ENCODE peak calls at places on chromosomes 3 and 15, in six cellular contexts. K, V, L, S, W and R are unnamed samples.

GRCh38 chr3:55445551-55445950 is 41.6 kb downstream of the WNT5A start:
- DNase-seq in K (no peak), V (no peak), L (peak; percentile 10), S (no peak), W (no peak), R (no peak)

GRCh38 chr3:117719316-117719926 is 1009.8 kb downstream of the TUSC7 start:
- DNase-seq in K (no peak), V (no peak), L (peak; percentile 8), S (no peak), W (peak; percentile 1), R (peak; percentile 0)

GRCh38 chr15:67100808-67101581 is 35.6 kb downstream of the SMAD3 start:
- DNase-seq in K (no peak), V (peak; percentile 82), L (no peak), S (no peak), W (no peak), R (no peak)

GRCh38 chr3:177973241-177973840 is 562.9 kb upstream of the KCNMB2 start:
- DNase-seq in K (no peak), V (no peak), L (no peak), S (no peak), W (no peak), R (no peak)

GRCh38 chr15:31085359-31085758 is 16.2 kb downstream of the TRPM1 start:
- DNase-seq in K (no peak), V (no peak), L (no peak), S (no peak), W (no peak), R (no peak)

GRCh38 chr3:132032959-132033358 is 1.9 kb downstream of the CPNE4 start:
- DNase-seq in K (no peak), V (no peak), L (no peak), S (no peak), W (no peak), R (no peak)

GRCh38 chr15:58179741-58180381 is 41.7 kb downstream of the AQP9 start:
- DNase-seq in K (no peak), V (no peak), L (no peak), S (no peak), W (peak; percentile 92), R (no peak)

GRCh38 chr3:72517325-72517724 is 330.9 kb downstream of the SHQ1 start:
- DNase-seq in K (no peak), V (no peak), L (no peak), S (no peak), W (no peak), R (no peak)

GRCh38 chr15:35690698-35691116 is 144.7 kb upstream of the DPH6 start:
- DNase-seq in K (no peak), V (no peak), L (no peak), S (no peak), W (peak; percentile 40), R (no peak)

GRCh38 chr15:31271706-31272557 is 54.7 kb upstream of the KLF13 start:
- DNase-seq in K (no peak), V (no peak), L (no peak), S (peak; percentile 30), W (no peak), R (no peak)

GRCh38 chr3:31979006-31979697 is 1.9 kb downstream of the OSBPL10 start:
- DNase-seq in K (no peak), V (peak; percentile 17), L (no peak), S (no peak), W (no peak), R (no peak)

GRCh38 chr3:189276481-189277190 is 104.9 kb downstream of the TPRG1 start:
- DNase-seq in K (no peak), V (no peak), L (no peak), S (no peak), W (no peak), R (no peak)

GRCh38 chr3:26058774-26059455 is 269.0 kb downstream of the OXSM start:
- DNase-seq in K (no peak), V (no peak), L (no peak), S (no peak), W (no peak), R (no peak)
- TF ChIP-seq YY1 in K (no peak), V (no peak), L (no peak), S (no peak), W (no peak), R (no peak)

GRCh38 chr15:40420793-40421192 is 15.2 kb downstream of the IVD start:
- DNase-seq in K (no peak), V (no peak), L (no peak), S (no peak), W (no peak), R (peak; percentile 29)
- TF ChIP-seq YY1 in K (no peak), V (no peak), L (no peak), S (no peak), W (no peak), R (no peak)

GRCh38 chr3:59510576-59510975 is 460.8 kb upstream of the CFAP20DC start:
- DNase-seq in K (no peak), V (no peak), L (no peak), S (no peak), W (no peak), R (no peak)
- TF ChIP-seq YY1 in K (no peak), V (no peak), L (no peak), S (no peak), W (no peak), R (no peak)

DNA sequence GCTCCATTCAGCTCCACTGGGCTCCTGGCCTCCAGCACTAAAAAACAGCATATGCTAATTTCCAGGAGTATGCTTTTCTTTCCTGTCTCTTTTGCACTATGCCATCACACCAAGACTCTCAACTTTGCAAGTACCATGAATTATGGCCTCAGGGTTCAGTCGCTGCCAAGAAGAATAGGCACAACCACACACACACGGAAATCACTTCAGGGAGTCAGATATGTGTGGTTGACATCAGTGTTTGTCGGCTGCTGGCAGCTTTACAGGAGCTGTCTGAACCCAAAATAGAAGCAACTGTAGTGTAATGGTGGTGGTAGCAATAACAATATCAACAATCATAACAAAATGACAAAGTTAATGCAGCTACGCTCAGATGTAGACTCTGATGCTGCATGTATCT is 304.9 kb upstream of the SLCO3A1 start:
- DNase-seq in K (no peak), V (no peak), L (no peak), S (no peak), W (no peak), R (no peak)
- TF ChIP-seq YY1 in K (no peak), V (no peak), L (no peak), S (no peak), W (no peak), R (no peak)